ENCODE peak calls at places on chromosomes 16 and 17, in six cellular contexts. One of them, this sample, is unnamed.

GRCh38 chr16:85183564-85183963 is 71.3 kb upstream of the CIBAR2 start:
- DNase-seq in K562: no peak
- DNase-seq in H1: no peak
- DNase-seq in GM12878: no peak
- DNase-seq in HCT116: no peak
- DNase-seq in GM23338: no peak
- DNase-seq in this sample: no peak

GRCh38 chr17:8753136-8753975 is 5.0 kb downstream of the SPDYE4 start:
- DNase-seq in HCT116: no peak
- DNase-seq in GM23338: no peak
- DNase-seq in H1: no peak
- DNase-seq in GM12878: no peak
- DNase-seq in K562: no peak
- DNase-seq in this sample: no peak

GRCh38 chr16:10866196-10866976 is 10.6 kb upstream of the CIITA start:
- DNase-seq in K562: no peak
- DNase-seq in GM23338: no peak
- DNase-seq in GM12878: no peak
- DNase-seq in HCT116: no peak
- DNase-seq in H1: no peak
- DNase-seq in this sample: no peak

GRCh38 chr16:62068747-62069146 is 32.5 kb upstream of the CDH8 start:
- DNase-seq in K562: peak; percentile 16
- DNase-seq in GM12878: no peak
- DNase-seq in HCT116: no peak
- DNase-seq in H1: no peak
- DNase-seq in GM23338: peak; percentile 65
- DNase-seq in this sample: no peak

GRCh38 chr17:6374271-6374691 is 60.6 kb downstream of the AIPL1 start:
- DNase-seq in H1: no peak
- DNase-seq in GM23338: peak; percentile 35
- DNase-seq in GM12878: no peak
- DNase-seq in K562: no peak
- DNase-seq in HCT116: peak; percentile 61
- DNase-seq in this sample: no peak

GRCh38 chr16:67398546-67399217 is 5.4 kb upstream of the TPPP3 start:
- DNase-seq in H1: no peak
- DNase-seq in HCT116: no peak
- DNase-seq in K562: no peak
- DNase-seq in GM12878: no peak
- DNase-seq in GM23338: no peak
- DNase-seq in this sample: no peak

GRCh38 chr17:50778471-50778870 is 11.2 kb upstream of the ANKRD40CL start:
- DNase-seq in K562: no peak
- DNase-seq in GM12878: no peak
- DNase-seq in GM23338: no peak
- DNase-seq in H1: no peak
- DNase-seq in HCT116: no peak
- DNase-seq in this sample: no peak

GRCh38 chr16:31363721-31364120 is 8.7 kb downstream of the ITGAX start:
- DNase-seq in HCT116: no peak
- DNase-seq in GM23338: no peak
- DNase-seq in K562: no peak
- DNase-seq in H1: no peak
- DNase-seq in GM12878: no peak
- DNase-seq in this sample: no peak

GRCh38 chr17:44928950-44929720 is 13.8 kb upstream of the GFAP start:
- DNase-seq in GM12878: no peak
- DNase-seq in HCT116: no peak
- DNase-seq in H1: no peak
- DNase-seq in K562: no peak
- DNase-seq in GM23338: no peak
- DNase-seq in this sample: no peak

GRCh38 chr17:62824290-62825135 is 16.4 kb upstream of the MARCHF10 start:
- DNase-seq in HCT116: peak; percentile 56
- DNase-seq in H1: peak; percentile 79
- DNase-seq in GM23338: peak; percentile 89
- DNase-seq in GM12878: no peak
- DNase-seq in K562: no peak
- DNase-seq in this sample: no peak

GRCh38 chr16:14186954-14187306 is 115.8 kb downstream of the MRTFB start:
- DNase-seq in GM23338: no peak
- DNase-seq in HCT116: no peak
- DNase-seq in K562: no peak
- DNase-seq in H1: no peak
- DNase-seq in GM12878: no peak
- DNase-seq in this sample: no peak

GRCh38 chr16:49608801-49609200 is 235.2 kb downstream of the C16orf78 start:
- DNase-seq in HCT116: peak; percentile 24
- DNase-seq in K562: no peak
- DNase-seq in GM12878: no peak
- DNase-seq in H1: no peak
- DNase-seq in GM23338: peak; percentile 60
- DNase-seq in this sample: no peak

GRCh38 chr17:77095461-77095860 is 45.3 kb upstream of the SEC14L1 start:
- DNase-seq in K562: no peak
- DNase-seq in H1: no peak
- DNase-seq in HCT116: no peak
- DNase-seq in GM12878: no peak
- DNase-seq in GM23338: no peak
- DNase-seq in this sample: no peak

GRCh38 chr17:27224526-27225315 is 69.2 kb upstream of the WSB1 start:
- DNase-seq in HCT116: no peak
- DNase-seq in GM12878: no peak
- DNase-seq in K562: no peak
- DNase-seq in H1: no peak
- DNase-seq in GM23338: no peak
- DNase-seq in this sample: no peak

GRCh38 chr16:29820730-29821662 is 734 bp downstream of the MVP start:
- DNase-seq in GM23338: no peak
- DNase-seq in K562: no peak
- DNase-seq in HCT116: no peak
- DNase-seq in GM12878: peak; percentile 41
- DNase-seq in H1: no peak
- DNase-seq in this sample: no peak

GRCh38 chr17:79382313-79382712 is 228.5 kb downstream of the RBFOX3 start:
- DNase-seq in H1: no peak
- DNase-seq in GM12878: no peak
- DNase-seq in GM23338: no peak
- DNase-seq in K562: no peak
- DNase-seq in HCT116: no peak
- DNase-seq in this sample: no peak

GRCh38 chr16:3283525-3284447 is 495 bp downstream of the ZNF263 start:
- DNase-seq in H1: no peak
- DNase-seq in K562: no peak
- DNase-seq in GM12878: no peak
- DNase-seq in GM23338: peak; percentile 36
- DNase-seq in HCT116: no peak
- DNase-seq in this sample: no peak

GRCh38 chr17:81426676-81427445 is 31.6 kb downstream of the BAHCC1 start:
- DNase-seq in HCT116: no peak
- DNase-seq in K562: no peak
- DNase-seq in GM12878: no peak
- DNase-seq in H1: no peak
- DNase-seq in GM23338: no peak
- DNase-seq in this sample: no peak

GRCh38 chr16:28168991-28169554 is 42.7 kb downstream of the XPO6 start:
- DNase-seq in K562: no peak
- DNase-seq in HCT116: no peak
- DNase-seq in GM12878: no peak
- DNase-seq in GM23338: no peak
- DNase-seq in H1: no peak
- DNase-seq in this sample: no peak

GRCh38 chr16:69921125-69921524 is 30.0 kb upstream of the CLEC18A start:
- DNase-seq in GM12878: no peak
- DNase-seq in K562: no peak
- DNase-seq in GM23338: no peak
- DNase-seq in H1: no peak
- DNase-seq in HCT116: no peak
- DNase-seq in this sample: no peak

GRCh38 chr17:10304758-10305300 is 68.0 kb downstream of the MYH13 start:
- DNase-seq in GM12878: no peak
- DNase-seq in HCT116: no peak
- DNase-seq in H1: no peak
- DNase-seq in K562: no peak
- DNase-seq in GM23338: no peak
- DNase-seq in this sample: no peak

GRCh38 chr16:88810868-88811599 is 694 bp downstream of the APRT start:
- DNase-seq in H1: no peak
- DNase-seq in HCT116: peak; percentile 81
- DNase-seq in GM12878: no peak
- DNase-seq in K562: peak; percentile 68
- DNase-seq in GM23338: peak; percentile 62
- DNase-seq in this sample: no peak

GRCh38 chr17:42311240-42312034 is 23.1 kb downstream of the STAT5A start:
- DNase-seq in H1: no peak
- DNase-seq in GM12878: no peak
- DNase-seq in GM23338: peak; percentile 64
- DNase-seq in HCT116: no peak
- DNase-seq in K562: peak; percentile 84
- DNase-seq in this sample: no peak

GRCh38 chr17:67008101-67008500 is 36.3 kb upstream of the CACNG1 start:
- DNase-seq in GM12878: no peak
- DNase-seq in GM23338: no peak
- DNase-seq in K562: no peak
- DNase-seq in H1: no peak
- DNase-seq in HCT116: no peak
- DNase-seq in this sample: no peak

GRCh38 chr16:76265434-76266045 is 11.7 kb upstream of the CNTNAP4 start:
- DNase-seq in H1: peak; percentile 31
- DNase-seq in GM12878: no peak
- DNase-seq in K562: peak; percentile 12
- DNase-seq in GM23338: peak; percentile 87
- DNase-seq in HCT116: peak; percentile 6
- DNase-seq in this sample: no peak

GRCh38 chr17:34673516-34673915 is 94.1 kb downstream of the TMEM132E start:
- DNase-seq in GM12878: no peak
- DNase-seq in K562: no peak
- DNase-seq in GM23338: no peak
- DNase-seq in H1: no peak
- DNase-seq in HCT116: no peak
- DNase-seq in this sample: no peak
- H3K4me3 ChIP-seq in GM12878: no peak overlapping the region
- H3K4me3 ChIP-seq in K562: no peak overlapping the region
- H3K4me3 ChIP-seq in GM23338: no peak overlapping the region
- H3K4me3 ChIP-seq in H1: no peak overlapping the region
- H3K4me3 ChIP-seq in HCT116: no peak overlapping the region
- H3K4me3 ChIP-seq in this sample: no peak overlapping the region

GRCh38 chr16:72122308-72122707 is 28.7 kb downstream of the DHX38 start:
- DNase-seq in K562: no peak
- DNase-seq in HCT116: no peak
- DNase-seq in GM12878: no peak
- DNase-seq in H1: no peak
- DNase-seq in GM23338: no peak
- DNase-seq in this sample: no peak

GRCh38 chr16:72124148-72124547 is 30.5 kb downstream of the DHX38 start:
- DNase-seq in GM12878: no peak
- DNase-seq in H1: no peak
- DNase-seq in HCT116: no peak
- DNase-seq in GM23338: no peak
- DNase-seq in K562: no peak
- DNase-seq in this sample: no peak

GRCh38 chr16:72123426-72123825 is 29.8 kb downstream of the DHX38 start:
- DNase-seq in H1: no peak
- DNase-seq in GM23338: no peak
- DNase-seq in HCT116: no peak
- DNase-seq in GM12878: no peak
- DNase-seq in K562: no peak
- DNase-seq in this sample: no peak

GRCh38 chr16:72124761-72125634 is 31.4 kb downstream of the DHX38 start:
- DNase-seq in HCT116: peak; percentile 42
- DNase-seq in GM23338: peak; percentile 85
- DNase-seq in GM12878: peak; percentile 26
- DNase-seq in K562: peak; percentile 73
- DNase-seq in H1: peak; percentile 53
- DNase-seq in this sample: peak; percentile 5

GRCh38 chr16:72122916-72123315 is 29.3 kb downstream of the DHX38 start:
- DNase-seq in GM12878: no peak
- DNase-seq in H1: no peak
- DNase-seq in GM23338: no peak
- DNase-seq in HCT116: no peak
- DNase-seq in K562: no peak
- DNase-seq in this sample: no peak
- TF ChIP-seq POLR2AphosphoS5 in GM12878: no peak
- TF ChIP-seq POLR2AphosphoS5 in H1: no peak
- TF ChIP-seq POLR2AphosphoS5 in GM23338: no peak
- TF ChIP-seq POLR2AphosphoS5 in HCT116: no peak
- TF ChIP-seq POLR2AphosphoS5 in K562: no peak
- TF ChIP-seq POLR2AphosphoS5 in this sample: no peak

DNA sequence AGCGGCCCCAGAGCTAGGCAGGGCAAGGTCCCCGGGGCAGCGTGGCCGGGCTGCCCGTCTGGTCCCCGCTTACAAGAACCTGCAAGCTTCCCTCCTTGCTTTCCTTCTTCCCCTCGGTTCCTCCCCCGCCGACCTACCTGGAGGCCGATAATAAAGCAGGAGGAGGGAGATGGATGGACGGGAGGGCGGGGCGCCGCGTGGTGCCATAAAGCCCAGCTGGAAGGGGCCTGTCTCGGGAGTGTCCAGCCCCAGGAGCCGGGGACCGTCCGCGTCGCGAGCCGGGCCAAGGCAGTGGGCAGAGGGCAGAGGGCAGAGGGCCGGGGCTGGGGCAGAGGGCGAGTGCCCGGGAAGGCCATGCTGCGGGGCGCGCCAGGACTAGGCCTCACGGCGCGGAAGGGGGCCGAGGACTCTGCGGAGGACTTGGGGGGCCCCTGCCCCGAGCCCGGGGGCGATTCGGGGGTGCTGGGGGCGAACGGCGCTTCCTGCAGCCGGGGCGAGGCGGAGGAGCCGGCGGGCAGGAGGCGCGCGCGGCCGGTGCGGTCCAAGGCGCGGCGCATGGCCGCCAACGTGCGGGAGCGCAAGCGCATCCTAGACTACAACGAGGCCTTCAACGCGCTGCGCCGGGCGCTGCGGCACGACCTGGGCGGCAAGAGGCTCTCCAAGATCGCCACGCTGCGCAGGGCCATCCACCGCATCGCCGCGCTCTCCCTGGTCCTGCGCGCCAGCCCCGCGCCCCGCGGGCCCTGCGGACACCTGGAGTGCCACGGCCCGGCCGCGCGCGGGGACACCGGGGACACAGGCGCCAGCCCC is at the start of gene BHLHA9:
- DNase-seq in K562: no peak
- DNase-seq in H1: no peak
- DNase-seq in GM12878: no peak
- DNase-seq in GM23338: peak; percentile 72
- DNase-seq in HCT116: no peak
- DNase-seq in this sample: no peak
- TF ChIP-seq EZH2 in K562: no peak
- TF ChIP-seq EZH2 in H1: no peak
- TF ChIP-seq EZH2 in GM12878: no peak
- TF ChIP-seq EZH2 in GM23338: no peak
- TF ChIP-seq EZH2 in HCT116: no peak
- TF ChIP-seq EZH2 in this sample: no peak

DNA sequence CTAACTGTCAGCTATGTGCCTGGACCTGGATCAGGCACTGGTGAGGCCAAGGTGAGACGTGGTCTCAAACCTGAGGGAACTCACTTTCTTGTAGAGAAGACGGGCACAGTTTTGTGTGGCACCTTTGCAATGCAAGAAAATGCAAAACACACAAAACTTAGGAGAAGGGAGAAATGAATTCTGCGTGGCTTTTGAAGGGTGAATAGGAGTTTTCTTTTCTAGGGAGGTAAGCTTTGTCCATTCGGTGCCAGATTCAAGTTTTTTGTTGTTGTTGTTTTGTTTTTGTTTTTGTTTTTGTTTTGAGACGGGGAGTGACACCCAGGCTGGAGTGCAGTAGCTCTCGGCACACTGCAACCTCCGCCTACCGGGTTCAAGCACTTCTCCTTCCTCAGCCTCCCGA is 1.4 kb downstream of the TOM1L1 start:
- DNase-seq in HCT116: no peak
- DNase-seq in K562: no peak
- DNase-seq in GM12878: no peak
- DNase-seq in H1: no peak
- DNase-seq in GM23338: no peak
- DNase-seq in this sample: no peak
- H3K4me3 ChIP-seq in HCT116: peak overlapping the region; percentile 90
- H3K4me3 ChIP-seq in K562: peak overlapping the region; percentile 69
- H3K4me3 ChIP-seq in GM12878: no peak overlapping the region
- H3K4me3 ChIP-seq in H1: no peak overlapping the region
- H3K4me3 ChIP-seq in GM23338: no peak overlapping the region
- H3K4me3 ChIP-seq in this sample: no peak overlapping the region

This sample was measured in SK-N-MC.